ENCODE peak calls at places on chromosome 17, in eight cellular contexts. S is left ventricle myocardium inferior, L is ovary, J is MM.1S, H is osteoblast, P is gastrocnemius medialis, A is fibroblast of lung, C is trophoblast cell. T is an unnamed sample. For H3K36me3 and H3K27me3, the result is how much of the 10 kb centered on the place peaks cover.

GRCh38 chr17:70110443-70110880 is 35.4 kb downstream of the KCNJ16 start:
- DNase-seq in H (no peak), L (no peak), S (no peak), A (peak), J (no peak), P (no peak), C (no peak), T (no peak)

GRCh38 chr17:78182504-78182903 is 4.3 kb downstream of the TK1 start:
- DNase-seq in S (no peak), H (no peak), P (no peak), J (no peak), A (no peak), C (no peak), L (no peak), T (no peak)

GRCh38 chr17:34841467-34841866 is 119.8 kb downstream of the CCT6B start:
- DNase-seq in H (no peak), C (no peak), S (no peak), A (no peak), P (no peak), J (no peak), L (no peak), T (peak)

GRCh38 chr17:46008591-46008990 is 9.5 kb downstream of the STH start:
- DNase-seq in H (no peak), C (no peak), J (no peak), A (no peak), S (no peak), L (no peak), P (no peak), T (no peak)

GRCh38 chr17:65987988-65988387 is 203.9 kb downstream of the CEP112 start:
- DNase-seq in H (peak), C (peak), L (no peak), S (no peak), P (no peak), A (peak), J (peak), T (peak)

GRCh38 chr17:79349506-79350400 is 261.1 kb downstream of the RBFOX3 start:
- DNase-seq in J (no peak), L (no peak), H (peak), C (no peak), A (no peak), S (no peak), P (no peak), T (no peak)

GRCh38 chr17:50203589-50204345 is 2.3 kb upstream of the COL1A1 start:
- DNase-seq in S (no peak), A (peak), C (no peak), L (peak), P (no peak), J (no peak), H (peak), T (peak)

GRCh38 chr17:65287040-65287439 is 149.9 kb downstream of the RGS9 start:
- DNase-seq in H (peak), A (peak), P (no peak), C (peak), S (no peak), L (no peak), J (no peak), T (no peak)

GRCh38 chr17:10492004-10492403 is 22.6 kb upstream of the MYH4 start:
- DNase-seq in J (no peak), C (no peak), S (no peak), L (no peak), H (no peak), P (no peak), A (no peak), T (no peak)

GRCh38 chr17:75856062-75856681 is 1.0 kb upstream of the WBP2 start:
- DNase-seq in J (peak), A (no peak), H (peak), C (no peak), S (no peak), L (no peak), P (no peak), T (no peak)

GRCh38 chr17:2158011-2158410 is 103.1 kb downstream of the HIC1 start:
- DNase-seq in H (peak), J (no peak), C (peak), A (peak), S (no peak), P (no peak), L (no peak), T (no peak)

GRCh38 chr17:78923660-78924453 is 1.3 kb downstream of the TIMP2 start:
- DNase-seq in H (peak), J (peak), P (peak), C (peak), A (no peak), L (peak), S (peak), T (peak)

GRCh38 chr17:496761-497586 is 144.4 kb upstream of the RPH3AL start:
- DNase-seq in A (peak), C (no peak), J (peak), S (no peak), P (no peak), L (no peak), H (no peak), T (no peak)

GRCh38 chr17:67042104-67042899 is 2.1 kb upstream of the CACNG1 start:
- DNase-seq in S (no peak), A (no peak), J (no peak), C (no peak), P (no peak), H (peak), L (no peak), T (no peak)

GRCh38 chr17:30324723-30325122 is 9.1 kb downstream of the TMIGD1 start:
- DNase-seq in C (no peak), A (no peak), J (no peak), H (no peak), L (no peak), S (no peak), P (no peak), T (no peak)

GRCh38 chr17:15377608-15378007 is 36.2 kb upstream of the TEKT3 start:
- DNase-seq in J (no peak), H (peak), S (no peak), P (no peak), A (peak), C (peak), L (no peak), T (no peak)

GRCh38 chr17:33163827-33164555 is 129.1 kb downstream of the ASIC2 start:
- DNase-seq in C (no peak), A (peak), H (no peak), S (no peak), J (no peak), L (no peak), P (peak), T (no peak)

GRCh38 chr17:77147357-77147801 is 6.6 kb downstream of the SEC14L1 start:
- DNase-seq in P (no peak), H (no peak), S (no peak), C (no peak), J (peak), A (no peak), L (no peak), T (no peak)

GRCh38 chr17:27549251-27549919 is 81.6 kb upstream of the LGALS9 start:
- DNase-seq in J (no peak), C (no peak), H (no peak), L (peak), A (no peak), P (no peak), S (peak), T (no peak)

GRCh38 chr17:43986225-43986981 is 18.0 kb upstream of the NAGS start:
- DNase-seq in S (no peak), C (no peak), H (no peak), A (no peak), L (no peak), P (peak), J (peak), T (peak)

GRCh38 chr17:44269118-44269794 is 1.3 kb upstream of the SLC4A1 start:
- DNase-seq in J (no peak), P (no peak), L (no peak), S (no peak), H (peak), C (no peak), A (no peak), T (peak)

GRCh38 chr17:82960419-82961271 is 118.8 kb upstream of the METRNL start:
- DNase-seq in P (no peak), C (no peak), J (no peak), L (peak), S (peak), A (no peak), H (peak), T (no peak)

GRCh38 chr17:77432791-77433190 is 292.0 kb downstream of the SEC14L1 start:
- DNase-seq in J (no peak), P (no peak), H (no peak), C (no peak), L (no peak), A (no peak), S (no peak), T (peak)

GRCh38 chr17:17171186-17171585 is 34.9 kb downstream of the PLD6 start:
- DNase-seq in L (no peak), S (no peak), P (no peak), J (no peak), C (no peak), A (no peak), H (peak), T (no peak)

GRCh38 chr17:61849674-61850073 is 13.7 kb downstream of the BRIP1 start:
- DNase-seq in L (no peak), C (no peak), J (no peak), S (no peak), H (no peak), A (no peak), P (no peak), T (no peak)

GRCh38 chr17:47742319-47743181 is 9.5 kb downstream of the TBX21 start:
- DNase-seq in S (no peak), P (no peak), A (no peak), J (no peak), H (peak), C (no peak), L (peak), T (peak)

GRCh38 chr17:78933025-78933958 is 8.1 kb upstream of the TIMP2 start:
- DNase-seq in L (no peak), J (peak), H (peak), C (peak), P (peak), A (peak), S (peak), T (no peak)

GRCh38 chr17:38609280-38610031 is 3.7 kb upstream of the SRCIN1 start:
- DNase-seq in A (no peak), P (no peak), L (no peak), C (no peak), S (no peak), J (peak), H (no peak), T (peak)

GRCh38 chr17:55261311-55261710 is 3.4 kb upstream of the HLF start:
- DNase-seq in P (no peak), H (no peak), A (no peak), S (no peak), C (no peak), J (no peak), L (no peak), T (no peak)

GRCh38 chr17:55259684-55260111 is 5.1 kb upstream of the HLF start:
- DNase-seq in L (no peak), P (no peak), A (no peak), H (no peak), S (no peak), J (no peak), C (no peak), T (no peak)

GRCh38 chr17:55254375-55254774 is 10.4 kb upstream of the HLF start:
- DNase-seq in J (no peak), S (no peak), L (no peak), P (no peak), A (no peak), H (no peak), C (no peak), T (no peak)

GRCh38 chr17:55263565-55264272 is 1.0 kb upstream of the HLF start:
- DNase-seq in S (no peak), P (no peak), J (no peak), H (no peak), L (no peak), C (no peak), A (no peak), T (peak)

DNA sequence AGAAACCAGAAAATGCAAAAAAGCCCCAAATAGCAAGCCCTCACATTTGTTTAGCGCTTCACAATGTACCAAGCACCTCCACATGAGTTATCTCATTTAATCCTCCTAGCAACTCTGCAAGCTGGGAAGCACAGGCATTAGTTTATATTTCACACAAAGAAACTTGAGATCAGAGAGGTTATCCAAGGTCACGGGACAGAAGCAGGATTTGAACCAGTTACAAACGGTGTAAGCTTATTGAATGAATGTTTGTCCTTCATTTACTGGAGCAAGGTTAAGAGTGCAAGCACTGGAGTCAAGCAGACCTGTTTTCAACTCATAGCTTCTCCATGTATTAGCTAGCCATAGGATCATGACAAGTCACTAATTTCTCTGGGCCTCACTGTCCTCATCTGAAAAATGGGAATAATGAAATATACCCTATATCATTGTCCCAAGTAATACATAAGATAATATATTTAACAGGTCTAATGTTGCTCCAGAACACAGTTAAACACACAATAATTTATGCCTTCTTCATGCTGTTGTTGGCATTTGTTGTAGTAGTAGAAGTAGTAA is 6.1 kb upstream of the HLF start:
- DNase-seq in L (no peak), A (no peak), C (no peak), J (no peak), S (no peak), P (no peak), H (no peak), T (no peak)
- H3K4me3 ChIP-seq in L (no peak), A (no peak), C (no peak), J (no peak), S (no peak), P (no peak), H (no peak), T (no peak)

GRCh38 chr17:81696218-81696941 is 6.8 kb upstream of the MRPL12 start:
- DNase-seq in A (no peak), P (no peak), S (no peak), C (no peak), H (no peak), J (no peak), L (no peak), T (no peak)

GRCh38 chr17:81697261-81698044 is 5.7 kb upstream of the MRPL12 start:
- DNase-seq in J (no peak), A (no peak), L (no peak), S (no peak), H (no peak), P (peak), C (no peak), T (no peak)

GRCh38 chr17:81694810-81695209 is 8.4 kb upstream of the MRPL12 start:
- DNase-seq in J (no peak), C (no peak), H (no peak), P (no peak), L (no peak), A (no peak), S (no peak), T (no peak)

GRCh38 chr17:81693491-81694360 is 9.4 kb upstream of the MRPL12 start:
- DNase-seq in P (no peak), C (no peak), S (no peak), A (no peak), H (peak), J (no peak), L (no peak), T (peak)

DNA sequence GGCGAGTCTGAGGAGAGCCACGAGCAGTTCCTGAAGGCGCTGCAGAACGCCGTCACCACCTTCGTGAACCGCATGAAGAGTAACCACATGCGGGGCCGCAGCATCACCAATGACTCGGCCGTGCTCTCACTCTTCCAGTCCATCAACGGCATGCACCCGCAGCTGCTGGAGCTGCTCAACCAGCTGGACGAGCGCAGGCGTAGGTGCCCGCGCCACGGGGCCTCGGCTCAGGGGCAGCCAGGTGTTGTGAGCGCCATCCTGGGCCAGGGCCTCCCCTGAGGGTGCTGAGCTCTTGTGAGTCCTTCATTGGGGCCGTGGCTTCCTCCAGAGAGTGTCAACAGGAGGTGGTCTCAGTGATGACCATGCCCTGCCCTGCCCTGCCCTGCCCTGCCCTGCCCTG is 7.4 kb upstream of the MRPL12 start:
- DNase-seq in L (no peak), C (peak), J (no peak), P (no peak), A (no peak), H (no peak), S (no peak), T (no peak)
- H3K36me3 ChIP-seq in L (under half), C (half or more), J (under half), P (half or more), A (under half), H (half or more), S (half or more), T (under half)

GRCh38 chr17:42178817-42179216 is 2.1 kb downstream of the KCNH4 start:
- DNase-seq in S (no peak), C (no peak), L (no peak), H (peak), J (peak), A (no peak), P (no peak), T (no peak)
- H3K27me3 ChIP-seq in S (under half), C (under half), L (under half), H (under half), J (under half), A (under half), P (under half), T (under half)

GRCh38 chr17:8060274-8060673 is 21.4 kb downstream of the ALOX15B start:
- DNase-seq in P (peak), L (no peak), H (peak), S (no peak), J (peak), A (peak), C (peak), T (peak)
- H3K4me3 ChIP-seq in P (no peak), L (no peak), H (no peak), S (no peak), J (no peak), A (no peak), C (no peak), T (no peak)